ENCODE peak calls at places on chromosomes 13 and 19, in five cellular contexts. One of them, this sample, is unnamed.

GRCh38 chr13:114049026-114049425 is 75.2 kb upstream of the C13orf46 start:
- DNase-seq in HepG2: no peak
- DNase-seq in GM12878: no peak
- DNase-seq in SK-N-SH: no peak
- DNase-seq in K562: no peak
- DNase-seq in this sample: no peak

GRCh38 chr13:19864018-19864338 is 529 bp upstream of the ZMYM5 start:
- DNase-seq in K562: peak
- DNase-seq in SK-N-SH: peak
- DNase-seq in GM12878: no peak
- DNase-seq in HepG2: no peak
- DNase-seq in this sample: no peak

GRCh38 chr19:56966225-56966696 is 125.7 kb upstream of the PEG3 start:
- DNase-seq in GM12878: no peak
- DNase-seq in K562: no peak
- DNase-seq in HepG2: peak
- DNase-seq in SK-N-SH: peak
- DNase-seq in this sample: no peak

GRCh38 chr13:56864451-56864850 is 276.3 kb upstream of the PRR20A start:
- DNase-seq in SK-N-SH: no peak
- DNase-seq in K562: no peak
- DNase-seq in GM12878: no peak
- DNase-seq in HepG2: no peak
- DNase-seq in this sample: no peak

GRCh38 chr13:27620377-27621115 is at the start of gene LNX2:
- DNase-seq in K562: peak
- DNase-seq in HepG2: peak
- DNase-seq in SK-N-SH: peak
- DNase-seq in GM12878: peak
- DNase-seq in this sample: peak

GRCh38 chr19:39144487-39145071 is 19.0 kb downstream of the PAK4 start:
- DNase-seq in HepG2: no peak
- DNase-seq in GM12878: no peak
- DNase-seq in K562: no peak
- DNase-seq in SK-N-SH: peak
- DNase-seq in this sample: no peak

GRCh38 chr13:99471231-99472202 is 29.8 kb upstream of the TM9SF2 start:
- DNase-seq in SK-N-SH: no peak
- DNase-seq in HepG2: no peak
- DNase-seq in GM12878: no peak
- DNase-seq in K562: no peak
- DNase-seq in this sample: no peak

GRCh38 chr19:8306235-8307054 is 1.7 kb downstream of the CD320 start:
- DNase-seq in K562: peak
- DNase-seq in SK-N-SH: no peak
- DNase-seq in HepG2: no peak
- DNase-seq in GM12878: no peak
- DNase-seq in this sample: no peak

GRCh38 chr13:75329097-75329496 is 152.9 kb downstream of the TBC1D4 start:
- DNase-seq in HepG2: no peak
- DNase-seq in SK-N-SH: no peak
- DNase-seq in GM12878: no peak
- DNase-seq in K562: no peak
- DNase-seq in this sample: no peak

GRCh38 chr19:48737360-48737998 is 2.9 kb downstream of the RASIP1 start:
- DNase-seq in HepG2: no peak
- DNase-seq in K562: peak
- DNase-seq in SK-N-SH: peak
- DNase-seq in GM12878: no peak
- DNase-seq in this sample: peak

GRCh38 chr19:42697884-42698283 is 42.4 kb downstream of the PSG3 start:
- DNase-seq in GM12878: no peak
- DNase-seq in HepG2: no peak
- DNase-seq in SK-N-SH: no peak
- DNase-seq in K562: no peak
- DNase-seq in this sample: no peak

GRCh38 chr13:94660695-94661324 is 51.5 kb downstream of the SOX21 start:
- DNase-seq in SK-N-SH: peak
- DNase-seq in GM12878: no peak
- DNase-seq in HepG2: no peak
- DNase-seq in K562: peak
- DNase-seq in this sample: peak

GRCh38 chr13:35712907-35713685 is 236.6 kb upstream of the MAB21L1 start:
- DNase-seq in GM12878: no peak
- DNase-seq in SK-N-SH: peak
- DNase-seq in HepG2: no peak
- DNase-seq in K562: no peak
- DNase-seq in this sample: no peak

GRCh38 chr19:13597625-13598024 is 91.3 kb upstream of the CACNA1A start:
- DNase-seq in K562: peak
- DNase-seq in SK-N-SH: peak
- DNase-seq in HepG2: peak
- DNase-seq in GM12878: peak
- DNase-seq in this sample: peak

GRCh38 chr19:289651-290538 is 1.3 kb downstream of the PLPP2 start:
- DNase-seq in SK-N-SH: peak
- DNase-seq in HepG2: peak
- DNase-seq in K562: peak
- DNase-seq in GM12878: no peak
- DNase-seq in this sample: peak

GRCh38 chr19:54035215-54036178 is 28.2 kb downstream of the VSTM1 start:
- DNase-seq in GM12878: no peak
- DNase-seq in HepG2: no peak
- DNase-seq in K562: peak
- DNase-seq in SK-N-SH: no peak
- DNase-seq in this sample: no peak

GRCh38 chr19:36771275-36772231 is 1.1 kb downstream of the ZNF850 start:
- DNase-seq in HepG2: peak
- DNase-seq in K562: peak
- DNase-seq in SK-N-SH: peak
- DNase-seq in GM12878: peak
- DNase-seq in this sample: peak

GRCh38 chr19:48966541-48967345 is 1.6 kb downstream of the FTL start:
- DNase-seq in K562: no peak
- DNase-seq in SK-N-SH: no peak
- DNase-seq in GM12878: no peak
- DNase-seq in HepG2: no peak
- DNase-seq in this sample: no peak

GRCh38 chr13:65697843-65698242 is 1532.3 kb downstream of the PCDH9 start:
- DNase-seq in SK-N-SH: no peak
- DNase-seq in HepG2: no peak
- DNase-seq in K562: no peak
- DNase-seq in GM12878: no peak
- DNase-seq in this sample: no peak

GRCh38 chr13:80928241-80928640 is 587.3 kb upstream of the SPRY2 start:
- DNase-seq in GM12878: no peak
- DNase-seq in SK-N-SH: no peak
- DNase-seq in HepG2: no peak
- DNase-seq in K562: no peak
- DNase-seq in this sample: no peak

GRCh38 chr13:27636624-27637288 is 15.1 kb downstream of the POLR1D start:
- DNase-seq in K562: no peak
- DNase-seq in SK-N-SH: no peak
- DNase-seq in HepG2: no peak
- DNase-seq in GM12878: no peak
- DNase-seq in this sample: no peak

GRCh38 chr13:108947551-108948030 is 318.2 kb downstream of the MYO16 start:
- DNase-seq in HepG2: no peak
- DNase-seq in GM12878: no peak
- DNase-seq in SK-N-SH: no peak
- DNase-seq in K562: no peak
- DNase-seq in this sample: no peak

GRCh38 chr13:20118268-20119140 is 42.3 kb downstream of the GJA3 start:
- DNase-seq in SK-N-SH: peak
- DNase-seq in HepG2: no peak
- DNase-seq in K562: peak
- DNase-seq in GM12878: no peak
- DNase-seq in this sample: peak

GRCh38 chr19:33724723-33725060 is 72.0 kb upstream of the KCTD15 start:
- DNase-seq in SK-N-SH: peak
- DNase-seq in HepG2: no peak
- DNase-seq in GM12878: no peak
- DNase-seq in K562: no peak
- DNase-seq in this sample: no peak

GRCh38 chr13:41354416-41354815 is 43.3 kb downstream of the NAA16 start:
- DNase-seq in GM12878: no peak
- DNase-seq in K562: no peak
- DNase-seq in HepG2: no peak
- DNase-seq in SK-N-SH: no peak
- DNase-seq in this sample: no peak

GRCh38 chr19:6412111-6412999 is 12.3 kb downstream of the KHSRP start:
- DNase-seq in K562: peak
- DNase-seq in SK-N-SH: peak
- DNase-seq in GM12878: no peak
- DNase-seq in HepG2: peak
- DNase-seq in this sample: no peak

GRCh38 chr13:101986316-101986715 is 415.5 kb downstream of the FGF14 start:
- DNase-seq in HepG2: no peak
- DNase-seq in SK-N-SH: no peak
- DNase-seq in K562: no peak
- DNase-seq in GM12878: no peak
- DNase-seq in this sample: no peak

GRCh38 chr19:662207-662961 is 630 bp downstream of the RNF126 start:
- DNase-seq in SK-N-SH: peak
- DNase-seq in K562: peak
- DNase-seq in HepG2: peak
- DNase-seq in GM12878: no peak
- DNase-seq in this sample: peak

GRCh38 chr13:111964411-111965035 is 102.4 kb upstream of the SOX1 start:
- DNase-seq in K562: no peak
- DNase-seq in GM12878: no peak
- DNase-seq in HepG2: no peak
- DNase-seq in SK-N-SH: no peak
- DNase-seq in this sample: no peak

GRCh38 chr13:45132384-45133064 is 12.2 kb downstream of the GTF2F2 start:
- DNase-seq in K562: no peak
- DNase-seq in HepG2: no peak
- DNase-seq in SK-N-SH: no peak
- DNase-seq in GM12878: peak
- DNase-seq in this sample: no peak

GRCh38 chr13:29991343-29991742 is 140.9 kb upstream of the UBL3 start:
- DNase-seq in SK-N-SH: no peak
- DNase-seq in K562: no peak
- DNase-seq in GM12878: no peak
- DNase-seq in HepG2: no peak
- DNase-seq in this sample: no peak

GRCh38 chr19:48487944-48488343 is 18.8 kb downstream of the CYTH2 start:
- DNase-seq in GM12878: no peak
- DNase-seq in K562: no peak
- DNase-seq in SK-N-SH: no peak
- DNase-seq in HepG2: peak
- DNase-seq in this sample: peak

GRCh38 chr19:7883796-7884570 is 4.3 kb upstream of the LRRC8E start:
- DNase-seq in GM12878: no peak
- DNase-seq in K562: no peak
- DNase-seq in SK-N-SH: no peak
- DNase-seq in HepG2: no peak
- DNase-seq in this sample: no peak

GRCh38 chr13:114089751-114090400 is 42.5 kb downstream of the RASA3 start:
- DNase-seq in K562: no peak
- DNase-seq in HepG2: no peak
- DNase-seq in SK-N-SH: no peak
- DNase-seq in GM12878: no peak
- DNase-seq in this sample: no peak

GRCh38 chr13:68715651-68716050 is 1392.0 kb upstream of the ATXN8OS start:
- DNase-seq in SK-N-SH: peak
- DNase-seq in HepG2: no peak
- DNase-seq in GM12878: no peak
- DNase-seq in K562: no peak
- DNase-seq in this sample: no peak

GRCh38 chr13:25088562-25089221 is 7.2 kb upstream of the PABPC3 start:
- DNase-seq in SK-N-SH: no peak
- DNase-seq in GM12878: no peak
- DNase-seq in K562: no peak
- DNase-seq in HepG2: no peak
- DNase-seq in this sample: no peak

GRCh38 chr13:48817166-48817802 is 158.4 kb upstream of the FNDC3A start:
- DNase-seq in SK-N-SH: no peak
- DNase-seq in GM12878: no peak
- DNase-seq in HepG2: no peak
- DNase-seq in K562: no peak
- DNase-seq in this sample: no peak

GRCh38 chr13:110438776-110439175 is 122.7 kb downstream of the RAB20 start:
- DNase-seq in SK-N-SH: no peak
- DNase-seq in K562: no peak
- DNase-seq in HepG2: no peak
- DNase-seq in GM12878: no peak
- DNase-seq in this sample: no peak
- TF ChIP-seq SMC3 in SK-N-SH: no peak
- TF ChIP-seq SMC3 in K562: no peak
- TF ChIP-seq SMC3 in HepG2: no peak
- TF ChIP-seq SMC3 in GM12878: no peak
- TF ChIP-seq SMC3 in this sample: no peak

GRCh38 chr13:32001392-32001768 is 30.2 kb upstream of the FRY start:
- DNase-seq in GM12878: no peak
- DNase-seq in HepG2: peak
- DNase-seq in K562: peak
- DNase-seq in SK-N-SH: peak
- DNase-seq in this sample: peak
- TF ChIP-seq CHD2 in GM12878: no peak
- TF ChIP-seq CHD2 in HepG2: no peak
- TF ChIP-seq CHD2 in K562: no peak
- TF ChIP-seq CHD2 in SK-N-SH: no peak
- TF ChIP-seq CHD2 in this sample: no peak

DNA sequence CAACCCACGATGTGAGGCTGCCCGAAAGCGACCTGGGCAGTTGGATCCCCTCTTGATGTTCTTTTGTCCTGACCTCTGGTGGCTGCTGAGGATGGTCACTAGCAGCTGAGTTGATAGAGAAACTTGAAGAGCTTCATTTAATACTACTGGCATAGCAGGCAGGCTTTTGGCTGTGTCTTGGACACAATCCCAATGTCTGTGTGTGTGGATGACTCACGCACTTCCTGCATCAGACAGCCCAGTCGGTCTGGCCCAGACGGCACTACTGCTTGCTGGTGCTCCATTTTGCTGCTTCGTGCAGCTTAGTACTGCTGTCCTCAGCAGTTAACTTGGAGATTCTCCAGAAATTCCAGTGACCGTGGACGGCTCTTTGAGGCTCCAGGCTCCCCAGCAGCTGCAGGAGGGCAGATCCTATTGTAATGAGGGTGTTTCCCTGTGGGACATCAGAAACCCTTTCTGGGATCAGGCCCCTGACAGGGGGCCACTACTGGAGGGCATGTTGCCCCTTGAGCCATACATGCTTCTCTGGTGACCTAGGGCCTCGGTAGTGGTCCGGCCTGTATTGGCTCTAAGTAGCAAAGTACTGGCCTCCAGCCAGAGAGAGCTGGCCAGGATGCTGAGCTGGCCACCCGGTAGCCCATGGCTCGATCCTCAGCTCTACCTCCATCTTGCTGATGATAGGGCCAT is 4.5 kb downstream of the FPR3 start:
- DNase-seq in SK-N-SH: peak
- DNase-seq in K562: peak
- DNase-seq in HepG2: peak
- DNase-seq in GM12878: no peak
- DNase-seq in this sample: no peak
- TF ChIP-seq SMC3 in SK-N-SH: no peak
- TF ChIP-seq SMC3 in K562: no peak
- TF ChIP-seq SMC3 in HepG2: no peak
- TF ChIP-seq SMC3 in GM12878: no peak
- TF ChIP-seq SMC3 in this sample: no peak

GRCh38 chr19:35013820-35014754 is 14.0 kb downstream of the GRAMD1A start:
- DNase-seq in K562: no peak
- DNase-seq in HepG2: no peak
- DNase-seq in SK-N-SH: peak
- DNase-seq in GM12878: no peak
- DNase-seq in this sample: no peak
- TF ChIP-seq CHD2 in K562: no peak
- TF ChIP-seq CHD2 in HepG2: no peak
- TF ChIP-seq CHD2 in SK-N-SH: no peak
- TF ChIP-seq CHD2 in GM12878: no peak
- TF ChIP-seq CHD2 in this sample: no peak

This sample was measured in A549.